ENCODE peak calls at places on chromosomes 16 and 17, in seven cellular contexts. E is kidney, R is prostate gland, W is pancreas, F is adrenal gland, M is fibroblast of lung, K is heart right ventricle. C is an unnamed sample.

GRCh38 chr17:49456172-49456965 is 38.7 kb upstream of the NGFR start:
- DNase-seq in E (no peak), R (no peak), W (no peak), F (no peak), M (peak; percentile 77), K (no peak), C (no peak)

GRCh38 chr17:56478836-56479447 is 114.6 kb upstream of the NOG start:
- DNase-seq in E (no peak), R (no peak), W (no peak), F (no peak), M (peak; percentile 27), K (no peak), C (no peak)

GRCh38 chr16:5709889-5710288 is 612.3 kb upstream of the EEF2KMT start:
- DNase-seq in E (no peak), R (no peak), W (no peak), F (no peak), M (no peak), K (no peak), C (no peak)

GRCh38 chr17:45334231-45334630 is 17.4 kb upstream of the MAP3K14 start:
- DNase-seq in E (no peak), R (no peak), W (peak; percentile 18), F (no peak), M (no peak), K (no peak), C (no peak)

GRCh38 chr16:11511328-11511727 is 75.4 kb downstream of the LITAF start:
- DNase-seq in E (no peak), R (no peak), W (no peak), F (no peak), M (no peak), K (no peak), C (no peak)

GRCh38 chr17:71934520-71934919 is 186.3 kb upstream of the SOX9 start:
- DNase-seq in E (no peak), R (no peak), W (no peak), F (no peak), M (no peak), K (no peak), C (no peak)

GRCh38 chr17:47875586-47875985 is 20.4 kb upstream of the SP2 start:
- DNase-seq in E (no peak), R (no peak), W (no peak), F (no peak), M (no peak), K (no peak), C (no peak)

GRCh38 chr16:50741225-50741807 is 570 bp upstream of the CYLD start:
- DNase-seq in E (no peak), R (no peak), W (peak; percentile 64), F (no peak), M (peak; percentile 12), K (peak; percentile 27), C (peak; percentile 5)

GRCh38 chr17:64773836-64774761 is 112.0 kb upstream of the SMURF2 start:
- DNase-seq in E (peak; percentile 93), R (peak; percentile 70), W (peak; percentile 86), F (no peak), M (peak; percentile 57), K (no peak), C (peak; percentile 94)

GRCh38 chr17:65345261-65346060 is 208.3 kb downstream of the RGS9 start:
- DNase-seq in E (no peak), R (no peak), W (no peak), F (no peak), M (no peak), K (no peak), C (no peak)

GRCh38 chr17:50721194-50722010 is 2.0 kb downstream of the LUC7L3 start:
- DNase-seq in E (no peak), R (no peak), W (no peak), F (no peak), M (no peak), K (no peak), C (no peak)

DNA sequence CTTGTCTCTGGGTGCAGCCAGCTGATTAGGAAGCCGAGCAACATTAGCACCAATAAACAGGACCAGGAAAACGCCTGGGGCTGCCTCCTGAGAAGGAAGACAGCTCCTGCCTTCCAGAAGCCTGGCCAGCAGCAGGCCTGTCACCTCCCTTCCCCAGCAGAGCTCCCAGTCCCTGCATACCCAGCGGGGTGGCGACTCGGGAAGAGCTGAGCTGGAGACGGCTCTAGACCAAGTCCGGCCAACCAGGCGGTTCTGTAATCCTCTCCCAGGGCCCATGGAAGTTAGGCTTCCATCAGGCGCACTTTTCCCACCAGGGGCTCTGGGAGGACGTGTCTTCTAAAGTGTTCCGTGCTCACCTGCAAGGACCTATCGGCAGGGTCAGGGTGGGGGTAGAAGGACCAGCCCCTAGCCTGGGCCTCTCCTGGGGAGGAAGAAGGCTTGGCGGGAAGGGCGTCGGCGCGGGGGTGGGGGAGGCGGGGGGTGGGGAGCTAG is 12.0 kb upstream of the CLUH start:
- DNase-seq in E (no peak), R (no peak), W (no peak), F (no peak), M (no peak), K (no peak), C (no peak)
- H3K27ac ChIP-seq in E (no peak overlapping the region), R (no peak overlapping the region), W (no peak overlapping the region), F (no peak overlapping the region), M (no peak overlapping the region), K (peak overlapping the region; percentile 63), C (no peak overlapping the region)

GRCh38 chr16:70432304-70432799 is 6.5 kb downstream of the ST3GAL2 start:
- DNase-seq in E (no peak), R (no peak), W (no peak), F (no peak), M (no peak), K (no peak), C (no peak)

GRCh38 chr16:70429888-70430666 is 8.8 kb downstream of the ST3GAL2 start:
- DNase-seq in E (no peak), R (no peak), W (no peak), F (no peak), M (no peak), K (no peak), C (peak; percentile 80)

GRCh38 chr16:70430667-70431536 is 8.0 kb downstream of the ST3GAL2 start:
- DNase-seq in E (no peak), R (no peak), W (no peak), F (no peak), M (no peak), K (peak; percentile 34), C (peak; percentile 17)

GRCh38 chr16:70427786-70428177 is 11.1 kb downstream of the ST3GAL2 start:
- DNase-seq in E (no peak), R (no peak), W (no peak), F (no peak), M (no peak), K (no peak), C (no peak)

GRCh38 chr16:70428178-70428998 is 10.5 kb downstream of the ST3GAL2 start:
- DNase-seq in E (peak; percentile 98), R (peak; percentile 44), W (peak; percentile 92), F (peak; percentile 99), M (peak; percentile 93), K (peak; percentile 96), C (peak; percentile 98)
- H3K4me3 ChIP-seq in E (peak overlapping the region; percentile 33), R (no peak overlapping the region), W (no peak overlapping the region), F (no peak overlapping the region), M (peak overlapping the region; percentile 17), K (no peak overlapping the region), C (no peak overlapping the region)

GRCh38 chr16:57098188-57098841 is 5.9 kb downstream of the CPNE2 start:
- DNase-seq in E (peak; percentile 52), R (no peak), W (no peak), F (no peak), M (no peak), K (no peak), C (no peak)
- TF ChIP-seq CTCF in E (no peak), R (no peak), W (no peak), F (no peak), M (no peak), K (no peak), C (no peak)

GRCh38 chr17:7477392-7478275 is 1.8 kb downstream of the ZBTB4 start:
- DNase-seq in E (peak; percentile 87), R (no peak), W (peak; percentile 67), F (peak; percentile 72), M (peak; percentile 87), K (peak; percentile 41), C (peak; percentile 77)
- H3K27ac ChIP-seq in E (peak overlapping the region; percentile 99), R (peak overlapping the region; percentile 100), W (peak overlapping the region; percentile 99), F (peak overlapping the region; percentile 87), M (peak overlapping the region; percentile 91), K (peak overlapping the region; percentile 100), C (peak overlapping the region; percentile 100)

GRCh38 chr16:53433509-53433908 is 762 bp upstream of the RBL2 start:
- DNase-seq in E (no peak), R (peak; percentile 46), W (no peak), F (no peak), M (no peak), K (no peak), C (peak; percentile 80)
- H3K4me3 ChIP-seq in E (peak overlapping the region; percentile 93), R (peak overlapping the region; percentile 100), W (peak overlapping the region; percentile 95), F (no peak overlapping the region), M (no peak overlapping the region), K (no peak overlapping the region), C (no peak overlapping the region)

C was measured in thyroid gland.